ENCODE peak calls at places on chromosomes 4 and X, in five cellular contexts. C, M, F, P and I are unnamed samples.
A peak's percentile ranks its signal among the peaks of the same experiment; 100 is the strongest.

GRCh38 chr4:5051210-5051691 is at the start of gene STK32B:
- DNase-seq in C (peak; percentile 80), M (peak; percentile 52), F (no peak), P (peak; percentile 38), I (no peak)

GRCh38 chrX:29648161-29648560 is 567.2 kb upstream of the MAGEB2 start:
- DNase-seq in C (no peak), M (no peak), F (no peak), P (no peak), I (no peak)

GRCh38 chr4:44580231-44580630 is 71.2 kb downstream of the YIPF7 start:
- DNase-seq in C (no peak), M (no peak), F (no peak), P (no peak), I (no peak)

GRCh38 chrX:16484338-16484737 is 165.6 kb upstream of the S100G start:
- DNase-seq in C (peak; percentile 33), M (peak; percentile 95), F (no peak), P (no peak), I (peak; percentile 25)

GRCh38 chr4:143343276-143343831 is 6.7 kb downstream of the GAB1 start:
- DNase-seq in C (no peak), M (no peak), F (no peak), P (no peak), I (peak; percentile 38)

GRCh38 chrX:79559290-79559689 is 192.2 kb upstream of the ITM2A start:
- DNase-seq in C (no peak), M (no peak), F (no peak), P (no peak), I (no peak)

GRCh38 chr4:85452073-85452764 is 22.7 kb upstream of the ARHGAP24 start:
- DNase-seq in C (no peak), M (no peak), F (no peak), P (no peak), I (no peak)

GRCh38 chrX:72052415-72053090 is 79.2 kb downstream of the RTL5 start:
- DNase-seq in C (no peak), M (peak; percentile 65), F (no peak), P (no peak), I (no peak)

GRCh38 chrX:120752431-120753128 is 122.7 kb upstream of the C1GALT1C1 start:
- DNase-seq in C (no peak), M (no peak), F (no peak), P (no peak), I (no peak)

GRCh38 chr4:2931765-2932560 is 31.2 kb downstream of the NOP14 start:
- DNase-seq in C (no peak), M (no peak), F (no peak), P (no peak), I (no peak)

GRCh38 chrX:72130156-72130761 is 1.5 kb downstream of the RTL5 start:
- DNase-seq in C (no peak), M (no peak), F (no peak), P (no peak), I (no peak)

GRCh38 chr4:20126906-20127305 is 124.8 kb upstream of the SLIT2 start:
- DNase-seq in C (no peak), M (peak; percentile 61), F (no peak), P (no peak), I (no peak)

GRCh38 chrX:149630681-149631292 is 805 bp downstream of the TMEM185A start:
- DNase-seq in C (peak; percentile 49), M (peak; percentile 1), F (peak; percentile 61), P (peak; percentile 24), I (peak; percentile 62)

GRCh38 chr4:109588176-109588575 is 28.1 kb downstream of the MCUB start:
- DNase-seq in C (no peak), M (no peak), F (no peak), P (no peak), I (no peak)

GRCh38 chr4:2942532-2943363 is 20.5 kb downstream of the NOP14 start:
- DNase-seq in C (no peak), M (no peak), F (peak; percentile 22), P (no peak), I (no peak)

GRCh38 chrX:134933911-134934310 is 56.9 kb upstream of the SMIM10 start:
- DNase-seq in C (no peak), M (peak; percentile 1), F (no peak), P (no peak), I (no peak)

GRCh38 chr4:156824451-156825060 is 147.0 kb downstream of the PDGFC start:
- DNase-seq in C (no peak), M (no peak), F (no peak), P (no peak), I (no peak)

GRCh38 chr4:2570551-2571222 is 34.2 kb downstream of the FAM193A start:
- DNase-seq in C (no peak), M (no peak), F (no peak), P (no peak), I (no peak)

GRCh38 chr4:139083533-139084424 is 68.2 kb downstream of the NOCT start:
- DNase-seq in C (peak; percentile 96), M (peak; percentile 89), F (peak; percentile 86), P (peak; percentile 90), I (peak; percentile 45)

GRCh38 chrX:26845051-26845450 is 618.1 kb downstream of the PPP4R3C start:
- DNase-seq in C (no peak), M (peak; percentile 69), F (no peak), P (no peak), I (no peak)

GRCh38 chr4:118335774-118336173 is 17.0 kb downstream of the PRSS12 start:
- DNase-seq in C (no peak), M (no peak), F (no peak), P (no peak), I (no peak)

GRCh38 chrX:130079824-130080406 is 30.4 kb downstream of the ELF4 start:
- DNase-seq in C (peak; percentile 71), M (peak; percentile 46), F (peak; percentile 86), P (peak; percentile 52), I (peak; percentile 57)

GRCh38 chr4:146182450-146182849 is 6.9 kb downstream of the LSM6 start:
- DNase-seq in C (no peak), M (no peak), F (no peak), P (no peak), I (no peak)

GRCh38 chr4:121457278-121457875 is 76.6 kb upstream of the QRFPR start:
- DNase-seq in C (no peak), M (no peak), F (no peak), P (no peak), I (no peak)

GRCh38 chr4:3520276-3520675 is 11.9 kb downstream of the LRPAP1 start:
- DNase-seq in C (no peak), M (no peak), F (no peak), P (no peak), I (no peak)

GRCh38 chr4:3248811-3249661 is at the start of gene MSANTD1:
- DNase-seq in C (no peak), M (peak; percentile 19), F (no peak), P (no peak), I (no peak)

GRCh38 chrX:331145-331771 is 12.7 kb upstream of the GTPBP6 start:
- DNase-seq in C (no peak), M (no peak), F (peak; percentile 30), P (no peak), I (no peak)

GRCh38 chrX:16589211-16589610 is 60.7 kb upstream of the S100G start:
- DNase-seq in C (peak; percentile 6), M (peak; percentile 80), F (no peak), P (no peak), I (no peak)

GRCh38 chr4:38099908-38100407 is 139.8 kb downstream of the PTTG2 start:
- DNase-seq in C (no peak), M (peak; percentile 7), F (no peak), P (no peak), I (no peak)

GRCh38 chr4:139131209-139131870 is 45.7 kb downstream of the ELF2 start:
- DNase-seq in C (no peak), M (no peak), F (no peak), P (no peak), I (no peak)

GRCh38 chr4:121484633-121485032 is 103.8 kb upstream of the QRFPR start:
- DNase-seq in C (peak; percentile 38), M (peak; percentile 53), F (peak; percentile 26), P (peak; percentile 32), I (no peak)

GRCh38 chr4:124092101-124093057 is 620.2 kb downstream of the ANKRD50 start:
- DNase-seq in C (no peak), M (no peak), F (peak; percentile 72), P (no peak), I (no peak)